ENCODE peak calls at places on chromosomes 5 and 9, in six cellular contexts. A is nucleus accumbens; S is activated T-cell treated with anti-CD3 and anti-CD28 coated beads, Interleukin-2, amount 50 U/mL, for 72 hours; M is NCI-H2081; E is CD8-positive, alpha-beta memory T cell; Q is heart left ventricle. O is an unnamed sample.

GRCh38 chr5:59673438-59674058 is 220.0 kb downstream of the PDE4D start:
- DNase-seq in A (no peak), S (peak), M (peak), E (no peak), Q (no peak), O (peak)

GRCh38 chr5:75460947-75461346 is 50.5 kb downstream of the CERT1 start:
- DNase-seq in A (no peak), S (no peak), M (peak), E (no peak), Q (no peak), O (no peak)

GRCh38 chr9:73081979-73082657 is 69.5 kb upstream of the ANXA1 start:
- DNase-seq in A (no peak), S (no peak), M (peak), E (no peak), Q (no peak), O (peak)

GRCh38 chr9:73023025-73023541 is 70.2 kb upstream of the ALDH1A1 start:
- DNase-seq in A (no peak), S (peak), M (peak), E (peak), Q (peak), O (peak)

GRCh38 chr9:130284249-130284625 is 18.7 kb downstream of the HMCN2 start:
- DNase-seq in A (no peak), S (no peak), M (no peak), E (no peak), Q (no peak), O (no peak)

GRCh38 chr5:112183103-112183634 is 235.9 kb downstream of the EPB41L4A start:
- DNase-seq in A (no peak), S (no peak), M (no peak), E (no peak), Q (no peak), O (no peak)

GRCh38 chr5:107557051-107557658 is 113.6 kb downstream of the EFNA5 start:
- DNase-seq in A (no peak), S (no peak), M (no peak), E (no peak), Q (peak), O (peak)

GRCh38 chr5:112293587-112293986 is 125.5 kb downstream of the EPB41L4A start:
- DNase-seq in A (no peak), S (no peak), M (no peak), E (no peak), Q (no peak), O (no peak)

GRCh38 chr5:57302164-57302563 is 128.3 kb downstream of the GPBP1 start:
- DNase-seq in A (no peak), S (peak), M (peak), E (no peak), Q (no peak), O (no peak)

GRCh38 chr5:1550287-1551076 is 26.7 kb upstream of the LPCAT1 start:
- DNase-seq in A (no peak), S (no peak), M (no peak), E (no peak), Q (peak), O (no peak)